ENCODE peak calls at places on chromosome 16, in five cellular contexts. L, S, C, W and H are unnamed samples. For H3K9me3, the result is how much of the 10 kb centered on the place peaks cover.

GRCh38 chr16:69921125-69921524 is 30.0 kb upstream of the CLEC18A start:
- DNase-seq in L (no peak), S (no peak), C (no peak), W (no peak), H (no peak)

GRCh38 chr16:89605186-89605970 is 8.1 kb upstream of the DPEP1 start:
- DNase-seq in L (no peak), S (no peak), C (no peak), W (no peak), H (no peak)

GRCh38 chr16:6106061-6106460 is 1008.5 kb upstream of the EEF2KMT start:
- DNase-seq in L (no peak), S (no peak), C (no peak), W (no peak), H (no peak)

GRCh38 chr16:79286646-79287423 is 313.7 kb downstream of the MAF start:
- DNase-seq in L (peak), S (peak), C (peak), W (peak), H (no peak)

GRCh38 chr16:24452724-24453123 is 86.6 kb upstream of the RBBP6 start:
- DNase-seq in L (no peak), S (no peak), C (no peak), W (no peak), H (no peak)

GRCh38 chr16:58455750-58456149 is 44.2 kb upstream of the NDRG4 start:
- DNase-seq in L (no peak), S (no peak), C (no peak), W (no peak), H (no peak)

GRCh38 chr16:12289175-12290063 is 312.9 kb downstream of the SNX29 start:
- DNase-seq in L (no peak), S (no peak), C (no peak), W (peak), H (no peak)

GRCh38 chr16:27083861-27084261 is 17.1 kb downstream of the C16orf82 start:
- DNase-seq in L (no peak), S (no peak), C (no peak), W (no peak), H (peak)

GRCh38 chr16:65975049-65975708 is 391.3 kb upstream of the CDH5 start:
- DNase-seq in L (no peak), S (no peak), C (no peak), W (no peak), H (no peak)

GRCh38 chr16:10749680-10750035 is 6.0 kb downstream of the NUBP1 start:
- DNase-seq in L (no peak), S (no peak), C (no peak), W (no peak), H (no peak)

GRCh38 chr16:51500306-51500705 is 349.2 kb upstream of the SALL1 start:
- DNase-seq in L (no peak), S (no peak), C (no peak), W (no peak), H (no peak)

GRCh38 chr16:68472581-68472980 is 24.3 kb upstream of the SMPD3 start:
- DNase-seq in L (no peak), S (no peak), C (no peak), W (no peak), H (no peak)

GRCh38 chr16:73199214-73199613 is 151.3 kb upstream of the ZFHX3 start:
- DNase-seq in L (no peak), S (no peak), C (no peak), W (no peak), H (no peak)

GRCh38 chr16:74607310-74607966 is 524 bp upstream of the GLG1 start:
- DNase-seq in L (no peak), S (no peak), C (no peak), W (no peak), H (no peak)

GRCh38 chr16:79429276-79430128 is 171.0 kb downstream of the MAF start:
- DNase-seq in L (no peak), S (peak), C (no peak), W (no peak), H (no peak)

GRCh38 chr16:83268164-83268563 is 539.6 kb upstream of the HSBP1 start:
- DNase-seq in L (no peak), S (no peak), C (no peak), W (no peak), H (no peak)

GRCh38 chr16:47905771-47906170 is 250.0 kb downstream of the ABCC12 start:
- DNase-seq in L (no peak), S (no peak), C (no peak), W (no peak), H (no peak)

GRCh38 chr16:3065069-3065741 is at the start of gene IL32:
- DNase-seq in L (peak), S (no peak), C (peak), W (peak), H (no peak)

GRCh38 chr16:3607634-3608033 is 3.8 kb downstream of the SLX4 start:
- DNase-seq in L (no peak), S (no peak), C (no peak), W (no peak), H (no peak)

GRCh38 chr16:12697437-12697836 is 106.2 kb downstream of the CPPED1 start:
- DNase-seq in L (no peak), S (no peak), C (no peak), W (no peak), H (no peak)

GRCh38 chr16:54519161-54519685 is 232.6 kb upstream of the IRX3 start:
- DNase-seq in L (no peak), S (no peak), C (no peak), W (no peak), H (no peak)

GRCh38 chr16:79882292-79882995 is 281.9 kb upstream of the MAF start:
- DNase-seq in L (no peak), S (no peak), C (no peak), W (no peak), H (no peak)

GRCh38 chr16:54938351-54939346 is 8.0 kb downstream of the IRX5 start:
- DNase-seq in L (no peak), S (no peak), C (no peak), W (no peak), H (peak)

GRCh38 chr16:76459111-76459510 is 181.9 kb downstream of the CNTNAP4 start:
- DNase-seq in L (no peak), S (no peak), C (no peak), W (no peak), H (no peak)

GRCh38 chr16:20844588-20844987 is 38.3 kb downstream of the REXO5 start:
- DNase-seq in L (no peak), S (no peak), C (no peak), W (no peak), H (no peak)

GRCh38 chr16:50419116-50419515 is 50.3 kb upstream of the BRD7 start:
- DNase-seq in L (no peak), S (no peak), C (no peak), W (no peak), H (no peak)
- H3K9me3 ChIP-seq in L (under half), S (under half), C (under half), W (under half), H (under half)

DNA sequence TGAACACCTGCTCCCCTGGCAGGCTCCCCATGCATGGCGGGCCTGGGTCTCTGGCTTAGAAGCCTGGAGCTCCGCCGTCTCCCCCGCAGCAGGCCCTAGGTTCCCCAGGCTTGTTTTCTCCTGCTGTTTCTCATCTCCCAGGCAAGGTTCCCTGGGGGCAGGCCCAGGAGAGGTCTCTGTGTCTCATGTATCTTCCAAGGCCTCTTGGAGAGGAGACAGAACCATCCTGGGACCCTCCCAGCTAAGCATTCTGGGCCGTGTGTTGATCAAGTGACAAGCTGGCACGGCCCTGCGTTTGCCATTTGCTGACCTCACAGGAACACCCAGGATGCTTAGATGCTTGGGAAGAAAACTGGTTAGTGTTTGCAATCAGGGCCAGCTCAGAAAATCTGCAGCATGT is 202.4 kb upstream of the CIBAR2 start:
- DNase-seq in L (no peak), S (no peak), C (no peak), W (no peak), H (no peak)
- H3K9me3 ChIP-seq in L (under half), S (under half), C (under half), W (under half), H (under half)

DNA sequence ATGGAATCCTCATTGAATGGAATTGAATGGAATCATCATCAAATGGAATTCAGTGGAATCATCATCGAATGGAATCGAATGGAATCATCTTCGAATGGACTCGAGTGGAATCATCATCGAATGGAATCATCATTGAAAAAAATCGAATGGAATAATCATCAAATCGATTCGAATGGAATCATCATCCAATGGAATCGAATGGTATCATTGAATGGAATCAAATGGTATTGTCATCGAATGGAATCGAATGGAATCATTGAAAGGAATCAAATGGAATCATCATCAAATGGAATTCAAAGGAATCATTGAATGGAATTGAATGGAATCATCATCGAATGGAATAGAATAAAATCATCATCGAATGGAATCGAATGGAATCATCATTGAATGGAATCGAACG is 619.3 kb downstream of the TP53TG3F start:
- DNase-seq in L (no peak), S (no peak), C (no peak), W (no peak), H (peak)
- H3K9me3 ChIP-seq in L (half or more), S (under half), C (under half), W (under half), H (under half)

DNA sequence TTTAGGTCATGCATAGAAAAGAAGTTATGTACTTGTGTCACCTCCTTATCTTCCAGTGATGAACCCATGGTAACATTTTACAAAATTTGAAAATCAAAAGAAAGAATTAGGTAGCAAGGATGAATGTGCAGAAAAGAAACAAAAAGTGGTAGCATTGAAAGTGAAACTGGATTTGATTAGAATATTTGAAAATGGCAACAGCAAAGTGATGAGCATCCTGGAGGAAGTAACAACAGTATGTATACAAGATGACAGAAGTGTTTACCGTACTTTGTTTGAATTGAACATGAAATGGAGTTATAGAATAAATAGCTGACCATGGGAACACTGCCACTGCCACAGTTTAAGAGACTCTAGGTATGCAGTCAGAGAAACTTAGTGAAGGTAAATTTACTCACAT is 1313.1 kb downstream of the CDH11 start:
- DNase-seq in L (no peak), S (no peak), C (no peak), W (no peak), H (no peak)
- H3K9me3 ChIP-seq in L (under half), S (under half), C (under half), W (under half), H (under half)

GRCh38 chr16:71453051-71453450 is 9.0 kb downstream of the ZNF23 start:
- DNase-seq in L (no peak), S (no peak), C (no peak), W (no peak), H (no peak)
- H3K9me3 ChIP-seq in L (half or more), S (under half), C (under half), W (under half), H (under half)

DNA sequence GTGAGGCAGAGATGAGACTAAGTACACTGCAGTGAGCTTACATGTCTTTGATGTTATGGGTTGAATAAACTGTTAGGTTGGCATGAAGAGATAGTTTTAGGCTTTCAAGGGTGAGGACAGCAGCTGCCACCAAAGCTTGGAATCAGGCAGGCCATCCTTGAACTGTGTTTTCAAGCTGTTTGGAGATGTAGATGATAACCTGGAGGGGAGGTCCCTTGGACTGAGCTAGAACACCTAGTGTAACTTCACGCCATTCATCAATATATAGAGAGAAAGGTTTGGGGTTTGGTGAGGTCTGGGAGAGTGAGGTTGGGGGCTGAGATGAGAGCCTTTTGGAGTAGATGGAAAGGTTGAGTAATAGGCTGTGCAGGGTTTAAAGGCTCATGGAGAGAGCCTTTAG is 2447.0 kb downstream of the TP53TG3F start:
- DNase-seq in L (no peak), S (no peak), C (no peak), W (no peak), H (no peak)
- H3K9me3 ChIP-seq in L (under half), S (under half), C (under half), W (under half), H (under half)

DNA sequence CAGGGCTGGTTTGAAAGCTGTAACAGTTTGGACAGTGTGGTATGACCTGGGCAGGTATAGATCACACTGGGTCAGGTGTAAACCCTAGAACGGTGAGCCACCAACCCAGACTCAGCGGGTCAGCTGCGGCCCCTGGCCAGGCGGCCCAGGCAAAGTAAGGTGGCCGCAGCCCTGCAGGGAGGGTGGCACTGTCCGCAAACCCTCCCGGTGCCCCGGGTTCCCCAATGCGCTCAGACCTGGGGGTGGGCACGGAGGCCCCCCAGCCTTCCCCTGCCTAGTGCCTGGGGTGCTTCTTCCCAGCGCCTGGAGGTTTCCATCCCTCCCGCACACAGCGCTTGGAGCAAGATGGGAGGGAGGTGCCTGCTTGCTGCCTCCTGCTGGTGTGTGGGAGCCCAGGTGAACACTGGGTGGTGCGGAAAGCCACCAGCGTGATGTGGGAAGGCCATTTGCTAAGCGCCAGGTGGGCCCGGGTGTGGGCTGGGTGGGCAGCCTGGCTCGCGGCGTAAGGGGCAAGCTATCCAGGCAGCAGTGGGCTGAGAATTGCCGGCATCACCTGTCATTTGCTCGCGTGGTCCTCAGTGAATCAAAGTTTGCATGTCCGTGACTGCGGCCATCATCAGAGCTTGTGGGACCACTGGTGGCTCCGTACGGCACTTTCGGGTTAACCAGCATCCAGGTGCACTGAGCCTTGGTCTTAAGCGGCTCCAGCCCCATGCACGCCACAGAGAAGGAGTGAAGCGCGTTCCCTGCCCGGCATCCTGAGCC is 47.3 kb upstream of the GNG13 start:
- DNase-seq in L (no peak), S (no peak), C (no peak), W (no peak), H (no peak)
- H3K9me3 ChIP-seq in L (under half), S (under half), C (under half), W (under half), H (under half)

GRCh38 chr16:29811170-29811895 is 660 bp upstream of the PRRT2 start:
- DNase-seq in L (peak), S (peak), C (peak), W (peak), H (peak)
- H3K9me3 ChIP-seq in L (under half), S (under half), C (under half), W (under half), H (under half)

DNA sequence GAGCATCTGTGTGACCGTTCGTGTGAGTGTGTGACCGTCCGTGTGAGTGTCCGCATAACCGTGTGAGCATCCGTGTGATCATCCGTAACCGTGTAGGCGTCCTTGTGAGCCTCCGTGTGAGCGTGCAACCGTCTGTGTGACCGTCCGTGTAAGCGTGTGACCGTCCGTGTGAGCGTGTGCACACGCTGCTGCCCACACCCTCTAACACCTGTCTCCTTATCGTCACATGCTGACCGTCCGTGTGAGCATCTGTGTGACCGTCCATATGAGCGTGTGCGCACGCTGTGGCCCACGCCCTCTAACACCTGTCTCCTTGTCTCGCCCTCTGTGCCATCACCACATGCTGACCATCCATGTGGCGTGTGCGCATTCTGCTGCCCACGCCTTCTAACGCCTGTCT is 31.1 kb downstream of the NME3 start:
- DNase-seq in L (no peak), S (no peak), C (no peak), W (no peak), H (no peak)
- H3K9me3 ChIP-seq in L (under half), S (under half), C (under half), W (under half), H (under half)